ENCODE peak calls at places on chromosomes 11 and 22, in seven cellular contexts. M is HTR-8/SVneo; E is EL; V is H9; B is stromal cell of bone marrow; J is K562; C is activated CD4-positive, alpha-beta T cell treated with anti-CD3 and anti-CD28 coated beads for 4 hours. T is an unnamed sample.

GRCh38 chr11:127270848-127271247 is 270.3 kb upstream of the KIRREL3 start:
- DNase-seq in M (no peak), E (no peak), V (no peak), B (no peak), J (no peak), C (no peak), T (no peak)

GRCh38 chr11:66411323-66411722 is 9.5 kb upstream of the NPAS4 start:
- DNase-seq in M (no peak), E (no peak), V (no peak), B (no peak), J (no peak), C (no peak), T (no peak)

GRCh38 chr22:19406281-19406811 is 25.2 kb downstream of the HIRA start:
- DNase-seq in M (no peak), E (no peak), V (no peak), B (no peak), J (no peak), C (no peak), T (no peak)

GRCh38 chr11:68837583-68838571 is 3.8 kb downstream of the CPT1A start:
- DNase-seq in M (no peak), E (no peak), V (no peak), B (no peak), J (no peak), C (no peak), T (no peak)

GRCh38 chr11:65419460-65419772 is 3.2 kb upstream of the NEAT1 start:
- DNase-seq in M (no peak), E (no peak), V (no peak), B (no peak), J (no peak), C (no peak), T (no peak)

GRCh38 chr11:70326365-70326803 is 55.9 kb downstream of the PPFIA1 start:
- DNase-seq in M (no peak), E (no peak), V (no peak), B (peak; percentile 78), J (no peak), C (no peak), T (no peak)

GRCh38 chr11:15850992-15851615 is 505.2 kb downstream of the SOX6 start:
- DNase-seq in M (no peak), E (no peak), V (no peak), B (no peak), J (no peak), C (no peak), T (no peak)

GRCh38 chr22:20151276-20151588 is 377 bp upstream of the CCDC188 start:
- DNase-seq in M (no peak), E (no peak), V (no peak), B (no peak), J (no peak), C (no peak), T (no peak)

GRCh38 chr11:126197277-126197939 is 14.0 kb downstream of the RPUSD4 start:
- DNase-seq in M (no peak), E (peak; percentile 69), V (no peak), B (no peak), J (no peak), C (no peak), T (peak; percentile 39)

GRCh38 chr11:134181707-134182106 is 42.1 kb downstream of the NCAPD3 start:
- DNase-seq in M (no peak), E (peak; percentile 48), V (no peak), B (peak; percentile 45), J (no peak), C (no peak), T (no peak)

GRCh38 chr11:118126082-118126838 is 26.4 kb downstream of the SCN4B start:
- DNase-seq in M (no peak), E (peak; percentile 12), V (no peak), B (no peak), J (no peak), C (no peak), T (no peak)

GRCh38 chr11:73318501-73319011 is 10.5 kb downstream of the ARHGEF17 start:
- DNase-seq in M (no peak), E (no peak), V (no peak), B (no peak), J (no peak), C (no peak), T (no peak)

GRCh38 chr11:20127671-20128527 is 32.4 kb downstream of the DBX1 start:
- DNase-seq in M (peak; percentile 72), E (peak; percentile 65), V (peak; percentile 85), B (no peak), J (peak; percentile 75), C (peak; percentile 77), T (no peak)

GRCh38 chr11:1873048-1873812 is 18.5 kb downstream of the PRR33 start:
- DNase-seq in M (no peak), E (no peak), V (no peak), B (peak; percentile 62), J (no peak), C (no peak), T (no peak)

GRCh38 chr22:41668971-41669911 is 19.4 kb downstream of the SNU13 start:
- DNase-seq in M (peak; percentile 59), E (peak; percentile 91), V (no peak), B (no peak), J (no peak), C (no peak), T (peak; percentile 92)

GRCh38 chr22:45548991-45549736 is 46.5 kb downstream of the FBLN1 start:
- DNase-seq in M (no peak), E (peak; percentile 94), V (no peak), B (peak; percentile 73), J (peak; percentile 37), C (no peak), T (no peak)

GRCh38 chr22:46077669-46078099 is 72.6 kb upstream of the PPARA start:
- DNase-seq in M (no peak), E (peak; percentile 52), V (no peak), B (no peak), J (no peak), C (no peak), T (no peak)

GRCh38 chr11:71301858-71302533 is 49.6 kb upstream of the SHANK2 start:
- DNase-seq in M (no peak), E (no peak), V (peak; percentile 14), B (no peak), J (no peak), C (no peak), T (no peak)

GRCh38 chr11:8593935-8594909 is at the start of gene STK33:
- DNase-seq in M (no peak), E (peak; percentile 48), V (peak; percentile 86), B (no peak), J (no peak), C (no peak), T (no peak)

GRCh38 chr11:78740175-78741161 is 165.8 kb upstream of the NARS2 start:
- DNase-seq in M (no peak), E (no peak), V (no peak), B (no peak), J (peak; percentile 15), C (no peak), T (no peak)

GRCh38 chr11:119470316-119471266 is 47.6 kb upstream of the THY1 start:
- DNase-seq in M (no peak), E (peak; percentile 88), V (peak; percentile 26), B (peak; percentile 94), J (no peak), C (no peak), T (peak; percentile 74)

GRCh38 chr11:108198833-108199232 is 23.6 kb downstream of the NPAT start:
- DNase-seq in M (no peak), E (no peak), V (no peak), B (no peak), J (no peak), C (no peak), T (no peak)

GRCh38 chr11:7600205-7600775 is 73.0 kb downstream of the CYB5R2 start:
- DNase-seq in M (peak; percentile 20), E (peak; percentile 76), V (no peak), B (peak; percentile 41), J (no peak), C (no peak), T (no peak)

GRCh38 chr11:101444164-101444563 is 139.6 kb downstream of the TRPC6 start:
- DNase-seq in M (no peak), E (peak; percentile 47), V (no peak), B (no peak), J (no peak), C (no peak), T (no peak)

GRCh38 chr11:12120031-12121008 is 9.9 kb downstream of the MICAL2 start:
- DNase-seq in M (peak; percentile 53), E (no peak), V (no peak), B (no peak), J (peak; percentile 46), C (no peak), T (no peak)

GRCh38 chr22:29166180-29166579 is 39.5 kb upstream of the EMID1 start:
- DNase-seq in M (no peak), E (no peak), V (no peak), B (no peak), J (no peak), C (no peak), T (no peak)

GRCh38 chr22:25062378-25063095 is 110.0 kb downstream of the KIAA1671 start:
- DNase-seq in M (no peak), E (no peak), V (no peak), B (no peak), J (no peak), C (peak; percentile 66), T (no peak)

GRCh38 chr11:122004446-122004845 is 111.6 kb downstream of the BLID start:
- DNase-seq in M (no peak), E (no peak), V (no peak), B (no peak), J (no peak), C (no peak), T (no peak)

GRCh38 chr11:10322830-10323792 is 18.2 kb downstream of the ADM start:
- DNase-seq in M (peak; percentile 70), E (peak; percentile 91), V (no peak), B (peak; percentile 90), J (peak; percentile 64), C (peak; percentile 63), T (peak; percentile 83)

GRCh38 chr11:24567380-24567779 is 70.5 kb downstream of the LUZP2 start:
- DNase-seq in M (no peak), E (no peak), V (no peak), B (no peak), J (no peak), C (no peak), T (no peak)

GRCh38 chr11:3201677-3202181 is 16.9 kb downstream of the MRGPRG start:
- DNase-seq in M (no peak), E (no peak), V (peak; percentile 26), B (no peak), J (no peak), C (no peak), T (no peak)

GRCh38 chr11:44002191-44003093 is 45.3 kb upstream of the ACCSL start:
- DNase-seq in M (no peak), E (no peak), V (no peak), B (no peak), J (no peak), C (no peak), T (no peak)

GRCh38 chr11:101341578-101341977 is 212.0 kb upstream of the PGR start:
- DNase-seq in M (no peak), E (peak; percentile 1), V (no peak), B (no peak), J (no peak), C (no peak), T (no peak)

GRCh38 chr11:93952082-93952780 is 68.9 kb upstream of the HEPHL1 start:
- DNase-seq in M (no peak), E (no peak), V (no peak), B (no peak), J (no peak), C (no peak), T (no peak)

GRCh38 chr11:66852466-66853241 is 4.2 kb upstream of the LRFN4 start:
- DNase-seq in M (no peak), E (no peak), V (no peak), B (no peak), J (no peak), C (no peak), T (no peak)

GRCh38 chr22:49789289-49790141 is 38.2 kb downstream of the BRD1 start:
- DNase-seq in M (no peak), E (peak; percentile 27), V (no peak), B (peak; percentile 21), J (no peak), C (no peak), T (no peak)

GRCh38 chr11:120384476-120384875 is 48.3 kb downstream of the ARHGEF12 start:
- DNase-seq in M (no peak), E (peak; percentile 19), V (no peak), B (no peak), J (no peak), C (no peak), T (no peak)